ENCODE peak calls at places on chromosomes 16 and 17, in ten cellular contexts. One of them, this sample, is unnamed.

GRCh38 chr16:87496101-87496801 is 3.4 kb upstream of the ZCCHC14 start:
- DNase-seq in stimulated activated CD4-positive, alpha-beta T cell treated with anti-CD3 and anti-CD28 coated beads, Interleukin-15, amount 100 ng/mL, for 24 hours: peak; percentile 34
- DNase-seq in HFFc6: no peak
- DNase-seq in activated CD4-positive, alpha-beta T cell treated with anti-CD3 and anti-CD28 coated beads, Interleukin-2, amount 10 ng/mL, durations not matched to agents 7 days and 5 days: no peak
- DNase-seq in C1 segment of cervical spinal cord: no peak
- DNase-seq in A172: no peak
- DNase-seq in activated gamma-delta T cell treated with Interleukin-2 at 50 U/mL for 16 hours: peak; percentile 22
- DNase-seq in M059J: no peak
- DNase-seq in endodermal cell: no peak
- DNase-seq in NCI-H1092 treated with DMSO at 0.1 percent for 48 hours: no peak
- DNase-seq in this sample: no peak

GRCh38 chr16:69927056-69927757 is 23.9 kb upstream of the CLEC18A start:
- DNase-seq in stimulated activated CD4-positive, alpha-beta T cell treated with anti-CD3 and anti-CD28 coated beads, Interleukin-15, amount 100 ng/mL, for 24 hours: no peak
- DNase-seq in HFFc6: no peak
- DNase-seq in activated CD4-positive, alpha-beta T cell treated with anti-CD3 and anti-CD28 coated beads, Interleukin-2, amount 10 ng/mL, durations not matched to agents 7 days and 5 days: no peak
- DNase-seq in C1 segment of cervical spinal cord: no peak
- DNase-seq in A172: no peak
- DNase-seq in activated gamma-delta T cell treated with Interleukin-2 at 50 U/mL for 16 hours: no peak
- DNase-seq in M059J: no peak
- DNase-seq in endodermal cell: no peak
- DNase-seq in NCI-H1092 treated with DMSO at 0.1 percent for 48 hours: no peak
- DNase-seq in this sample: no peak

GRCh38 chr16:70430667-70431536 is 8.0 kb downstream of the ST3GAL2 start:
- DNase-seq in stimulated activated CD4-positive, alpha-beta T cell treated with anti-CD3 and anti-CD28 coated beads, Interleukin-15, amount 100 ng/mL, for 24 hours: peak; percentile 72
- DNase-seq in HFFc6: no peak
- DNase-seq in activated CD4-positive, alpha-beta T cell treated with anti-CD3 and anti-CD28 coated beads, Interleukin-2, amount 10 ng/mL, durations not matched to agents 7 days and 5 days: peak; percentile 47
- DNase-seq in C1 segment of cervical spinal cord: no peak
- DNase-seq in A172: peak; percentile 36
- DNase-seq in activated gamma-delta T cell treated with Interleukin-2 at 50 U/mL for 16 hours: peak; percentile 42
- DNase-seq in M059J: no peak
- DNase-seq in endodermal cell: peak; percentile 79
- DNase-seq in NCI-H1092 treated with DMSO at 0.1 percent for 48 hours: no peak
- DNase-seq in this sample: no peak

GRCh38 chr17:64130559-64131001 is 636 bp upstream of the ERN1 start:
- DNase-seq in stimulated activated CD4-positive, alpha-beta T cell treated with anti-CD3 and anti-CD28 coated beads, Interleukin-15, amount 100 ng/mL, for 24 hours: peak; percentile 76
- DNase-seq in HFFc6: peak; percentile 87
- DNase-seq in activated CD4-positive, alpha-beta T cell treated with anti-CD3 and anti-CD28 coated beads, Interleukin-2, amount 10 ng/mL, durations not matched to agents 7 days and 5 days: no peak
- DNase-seq in C1 segment of cervical spinal cord: no peak
- DNase-seq in A172: no peak
- DNase-seq in activated gamma-delta T cell treated with Interleukin-2 at 50 U/mL for 16 hours: peak; percentile 26
- DNase-seq in M059J: peak; percentile 73
- DNase-seq in endodermal cell: no peak
- DNase-seq in NCI-H1092 treated with DMSO at 0.1 percent for 48 hours: no peak
- DNase-seq in this sample: no peak

GRCh38 chr16:86471896-86472295 is 38.4 kb upstream of the FOXF1 start:
- DNase-seq in stimulated activated CD4-positive, alpha-beta T cell treated with anti-CD3 and anti-CD28 coated beads, Interleukin-15, amount 100 ng/mL, for 24 hours: no peak
- DNase-seq in HFFc6: no peak
- DNase-seq in activated CD4-positive, alpha-beta T cell treated with anti-CD3 and anti-CD28 coated beads, Interleukin-2, amount 10 ng/mL, durations not matched to agents 7 days and 5 days: no peak
- DNase-seq in C1 segment of cervical spinal cord: no peak
- DNase-seq in A172: no peak
- DNase-seq in activated gamma-delta T cell treated with Interleukin-2 at 50 U/mL for 16 hours: no peak
- DNase-seq in M059J: peak; percentile 39
- DNase-seq in endodermal cell: no peak
- DNase-seq in NCI-H1092 treated with DMSO at 0.1 percent for 48 hours: no peak
- DNase-seq in this sample: no peak

GRCh38 chr17:28174352-28175046 is 132.0 kb downstream of the NLK start:
- DNase-seq in stimulated activated CD4-positive, alpha-beta T cell treated with anti-CD3 and anti-CD28 coated beads, Interleukin-15, amount 100 ng/mL, for 24 hours: peak; percentile 30
- DNase-seq in HFFc6: no peak
- DNase-seq in activated CD4-positive, alpha-beta T cell treated with anti-CD3 and anti-CD28 coated beads, Interleukin-2, amount 10 ng/mL, durations not matched to agents 7 days and 5 days: peak; percentile 13
- DNase-seq in C1 segment of cervical spinal cord: no peak
- DNase-seq in A172: peak; percentile 10
- DNase-seq in activated gamma-delta T cell treated with Interleukin-2 at 50 U/mL for 16 hours: peak; percentile 16
- DNase-seq in M059J: no peak
- DNase-seq in endodermal cell: peak; percentile 59
- DNase-seq in NCI-H1092 treated with DMSO at 0.1 percent for 48 hours: no peak
- DNase-seq in this sample: no peak

GRCh38 chr16:85188822-85189672 is 76.8 kb upstream of the CIBAR2 start:
- DNase-seq in stimulated activated CD4-positive, alpha-beta T cell treated with anti-CD3 and anti-CD28 coated beads, Interleukin-15, amount 100 ng/mL, for 24 hours: no peak
- DNase-seq in HFFc6: no peak
- DNase-seq in activated CD4-positive, alpha-beta T cell treated with anti-CD3 and anti-CD28 coated beads, Interleukin-2, amount 10 ng/mL, durations not matched to agents 7 days and 5 days: no peak
- DNase-seq in C1 segment of cervical spinal cord: no peak
- DNase-seq in A172: no peak
- DNase-seq in activated gamma-delta T cell treated with Interleukin-2 at 50 U/mL for 16 hours: no peak
- DNase-seq in M059J: no peak
- DNase-seq in endodermal cell: no peak
- DNase-seq in NCI-H1092 treated with DMSO at 0.1 percent for 48 hours: no peak
- DNase-seq in this sample: no peak

GRCh38 chr17:79362086-79362995 is 248.5 kb downstream of the RBFOX3 start:
- DNase-seq in stimulated activated CD4-positive, alpha-beta T cell treated with anti-CD3 and anti-CD28 coated beads, Interleukin-15, amount 100 ng/mL, for 24 hours: no peak
- DNase-seq in HFFc6: no peak
- DNase-seq in activated CD4-positive, alpha-beta T cell treated with anti-CD3 and anti-CD28 coated beads, Interleukin-2, amount 10 ng/mL, durations not matched to agents 7 days and 5 days: no peak
- DNase-seq in C1 segment of cervical spinal cord: no peak
- DNase-seq in A172: no peak
- DNase-seq in activated gamma-delta T cell treated with Interleukin-2 at 50 U/mL for 16 hours: no peak
- DNase-seq in M059J: no peak
- DNase-seq in endodermal cell: no peak
- DNase-seq in NCI-H1092 treated with DMSO at 0.1 percent for 48 hours: peak; percentile 36
- DNase-seq in this sample: no peak

GRCh38 chr16:69321080-69321479 is 9.3 kb downstream of the PDF start:
- DNase-seq in stimulated activated CD4-positive, alpha-beta T cell treated with anti-CD3 and anti-CD28 coated beads, Interleukin-15, amount 100 ng/mL, for 24 hours: no peak
- DNase-seq in HFFc6: no peak
- DNase-seq in activated CD4-positive, alpha-beta T cell treated with anti-CD3 and anti-CD28 coated beads, Interleukin-2, amount 10 ng/mL, durations not matched to agents 7 days and 5 days: no peak
- DNase-seq in C1 segment of cervical spinal cord: no peak
- DNase-seq in A172: no peak
- DNase-seq in activated gamma-delta T cell treated with Interleukin-2 at 50 U/mL for 16 hours: no peak
- DNase-seq in M059J: no peak
- DNase-seq in endodermal cell: no peak
- DNase-seq in NCI-H1092 treated with DMSO at 0.1 percent for 48 hours: no peak
- DNase-seq in this sample: no peak

GRCh38 chr16:85759631-85760419 is 8.9 kb upstream of the C16orf74 start:
- DNase-seq in stimulated activated CD4-positive, alpha-beta T cell treated with anti-CD3 and anti-CD28 coated beads, Interleukin-15, amount 100 ng/mL, for 24 hours: peak; percentile 36
- DNase-seq in HFFc6: no peak
- DNase-seq in activated CD4-positive, alpha-beta T cell treated with anti-CD3 and anti-CD28 coated beads, Interleukin-2, amount 10 ng/mL, durations not matched to agents 7 days and 5 days: peak; percentile 22
- DNase-seq in C1 segment of cervical spinal cord: no peak
- DNase-seq in A172: peak; percentile 27
- DNase-seq in activated gamma-delta T cell treated with Interleukin-2 at 50 U/mL for 16 hours: peak; percentile 23
- DNase-seq in M059J: no peak
- DNase-seq in endodermal cell: peak; percentile 80
- DNase-seq in NCI-H1092 treated with DMSO at 0.1 percent for 48 hours: no peak
- DNase-seq in this sample: no peak

GRCh38 chr16:54194008-54194731 is 92.4 kb downstream of the IRX3 start:
- DNase-seq in stimulated activated CD4-positive, alpha-beta T cell treated with anti-CD3 and anti-CD28 coated beads, Interleukin-15, amount 100 ng/mL, for 24 hours: no peak
- DNase-seq in HFFc6: no peak
- DNase-seq in activated CD4-positive, alpha-beta T cell treated with anti-CD3 and anti-CD28 coated beads, Interleukin-2, amount 10 ng/mL, durations not matched to agents 7 days and 5 days: no peak
- DNase-seq in C1 segment of cervical spinal cord: peak; percentile 33
- DNase-seq in A172: no peak
- DNase-seq in activated gamma-delta T cell treated with Interleukin-2 at 50 U/mL for 16 hours: no peak
- DNase-seq in M059J: peak; percentile 59
- DNase-seq in endodermal cell: no peak
- DNase-seq in NCI-H1092 treated with DMSO at 0.1 percent for 48 hours: peak; percentile 90
- DNase-seq in this sample: peak; percentile 18

GRCh38 chr16:57209780-57210179 is 23.7 kb downstream of the RSPRY1 start:
- DNase-seq in stimulated activated CD4-positive, alpha-beta T cell treated with anti-CD3 and anti-CD28 coated beads, Interleukin-15, amount 100 ng/mL, for 24 hours: no peak
- DNase-seq in HFFc6: no peak
- DNase-seq in activated CD4-positive, alpha-beta T cell treated with anti-CD3 and anti-CD28 coated beads, Interleukin-2, amount 10 ng/mL, durations not matched to agents 7 days and 5 days: no peak
- DNase-seq in C1 segment of cervical spinal cord: no peak
- DNase-seq in A172: no peak
- DNase-seq in activated gamma-delta T cell treated with Interleukin-2 at 50 U/mL for 16 hours: no peak
- DNase-seq in M059J: no peak
- DNase-seq in endodermal cell: no peak
- DNase-seq in NCI-H1092 treated with DMSO at 0.1 percent for 48 hours: no peak
- DNase-seq in this sample: no peak

GRCh38 chr17:81484195-81484979 is 28.2 kb downstream of the ACTG1 start:
- DNase-seq in stimulated activated CD4-positive, alpha-beta T cell treated with anti-CD3 and anti-CD28 coated beads, Interleukin-15, amount 100 ng/mL, for 24 hours: peak; percentile 93
- DNase-seq in HFFc6: peak; percentile 67
- DNase-seq in activated CD4-positive, alpha-beta T cell treated with anti-CD3 and anti-CD28 coated beads, Interleukin-2, amount 10 ng/mL, durations not matched to agents 7 days and 5 days: peak; percentile 88
- DNase-seq in C1 segment of cervical spinal cord: peak; percentile 50
- DNase-seq in A172: peak; percentile 57
- DNase-seq in activated gamma-delta T cell treated with Interleukin-2 at 50 U/mL for 16 hours: peak; percentile 86
- DNase-seq in M059J: peak; percentile 65
- DNase-seq in endodermal cell: peak; percentile 99
- DNase-seq in NCI-H1092 treated with DMSO at 0.1 percent for 48 hours: peak; percentile 66
- DNase-seq in this sample: peak; percentile 83

GRCh38 chr17:35541434-35541833 is 4.0 kb upstream of the SLFN12L start:
- DNase-seq in stimulated activated CD4-positive, alpha-beta T cell treated with anti-CD3 and anti-CD28 coated beads, Interleukin-15, amount 100 ng/mL, for 24 hours: no peak
- DNase-seq in HFFc6: no peak
- DNase-seq in activated CD4-positive, alpha-beta T cell treated with anti-CD3 and anti-CD28 coated beads, Interleukin-2, amount 10 ng/mL, durations not matched to agents 7 days and 5 days: no peak
- DNase-seq in C1 segment of cervical spinal cord: no peak
- DNase-seq in A172: no peak
- DNase-seq in activated gamma-delta T cell treated with Interleukin-2 at 50 U/mL for 16 hours: no peak
- DNase-seq in M059J: no peak
- DNase-seq in endodermal cell: no peak
- DNase-seq in NCI-H1092 treated with DMSO at 0.1 percent for 48 hours: no peak
- DNase-seq in this sample: no peak

GRCh38 chr16:12010388-12011251 is 34.1 kb downstream of the SNX29 start:
- DNase-seq in stimulated activated CD4-positive, alpha-beta T cell treated with anti-CD3 and anti-CD28 coated beads, Interleukin-15, amount 100 ng/mL, for 24 hours: no peak
- DNase-seq in HFFc6: no peak
- DNase-seq in activated CD4-positive, alpha-beta T cell treated with anti-CD3 and anti-CD28 coated beads, Interleukin-2, amount 10 ng/mL, durations not matched to agents 7 days and 5 days: no peak
- DNase-seq in C1 segment of cervical spinal cord: no peak
- DNase-seq in A172: no peak
- DNase-seq in activated gamma-delta T cell treated with Interleukin-2 at 50 U/mL for 16 hours: no peak
- DNase-seq in M059J: no peak
- DNase-seq in endodermal cell: no peak
- DNase-seq in NCI-H1092 treated with DMSO at 0.1 percent for 48 hours: no peak
- DNase-seq in this sample: no peak

GRCh38 chr16:78324649-78325274 is 225.3 kb downstream of the WWOX start:
- DNase-seq in stimulated activated CD4-positive, alpha-beta T cell treated with anti-CD3 and anti-CD28 coated beads, Interleukin-15, amount 100 ng/mL, for 24 hours: no peak
- DNase-seq in HFFc6: no peak
- DNase-seq in activated CD4-positive, alpha-beta T cell treated with anti-CD3 and anti-CD28 coated beads, Interleukin-2, amount 10 ng/mL, durations not matched to agents 7 days and 5 days: no peak
- DNase-seq in C1 segment of cervical spinal cord: no peak
- DNase-seq in A172: no peak
- DNase-seq in activated gamma-delta T cell treated with Interleukin-2 at 50 U/mL for 16 hours: no peak
- DNase-seq in M059J: no peak
- DNase-seq in endodermal cell: peak; percentile 63
- DNase-seq in NCI-H1092 treated with DMSO at 0.1 percent for 48 hours: no peak
- DNase-seq in this sample: no peak

GRCh38 chr16:49855822-49856740 is at the start of gene ZNF423:
- DNase-seq in stimulated activated CD4-positive, alpha-beta T cell treated with anti-CD3 and anti-CD28 coated beads, Interleukin-15, amount 100 ng/mL, for 24 hours: peak; percentile 11
- DNase-seq in HFFc6: no peak
- DNase-seq in activated CD4-positive, alpha-beta T cell treated with anti-CD3 and anti-CD28 coated beads, Interleukin-2, amount 10 ng/mL, durations not matched to agents 7 days and 5 days: no peak
- DNase-seq in C1 segment of cervical spinal cord: no peak
- DNase-seq in A172: no peak
- DNase-seq in activated gamma-delta T cell treated with Interleukin-2 at 50 U/mL for 16 hours: no peak
- DNase-seq in M059J: no peak
- DNase-seq in endodermal cell: peak; percentile 75
- DNase-seq in NCI-H1092 treated with DMSO at 0.1 percent for 48 hours: no peak
- DNase-seq in this sample: peak; percentile 51

GRCh38 chr17:49741009-49741691 is 22.8 kb downstream of the FAM117A start:
- DNase-seq in stimulated activated CD4-positive, alpha-beta T cell treated with anti-CD3 and anti-CD28 coated beads, Interleukin-15, amount 100 ng/mL, for 24 hours: no peak
- DNase-seq in HFFc6: no peak
- DNase-seq in activated CD4-positive, alpha-beta T cell treated with anti-CD3 and anti-CD28 coated beads, Interleukin-2, amount 10 ng/mL, durations not matched to agents 7 days and 5 days: no peak
- DNase-seq in C1 segment of cervical spinal cord: no peak
- DNase-seq in A172: no peak
- DNase-seq in activated gamma-delta T cell treated with Interleukin-2 at 50 U/mL for 16 hours: no peak
- DNase-seq in M059J: peak; percentile 12
- DNase-seq in endodermal cell: no peak
- DNase-seq in NCI-H1092 treated with DMSO at 0.1 percent for 48 hours: no peak
- DNase-seq in this sample: no peak

GRCh38 chr17:35801583-35802224 is 6.3 kb upstream of the MMP28 start:
- DNase-seq in stimulated activated CD4-positive, alpha-beta T cell treated with anti-CD3 and anti-CD28 coated beads, Interleukin-15, amount 100 ng/mL, for 24 hours: no peak
- DNase-seq in HFFc6: no peak
- DNase-seq in activated CD4-positive, alpha-beta T cell treated with anti-CD3 and anti-CD28 coated beads, Interleukin-2, amount 10 ng/mL, durations not matched to agents 7 days and 5 days: peak; percentile 26
- DNase-seq in C1 segment of cervical spinal cord: no peak
- DNase-seq in A172: no peak
- DNase-seq in activated gamma-delta T cell treated with Interleukin-2 at 50 U/mL for 16 hours: peak; percentile 31
- DNase-seq in M059J: peak; percentile 64
- DNase-seq in endodermal cell: no peak
- DNase-seq in NCI-H1092 treated with DMSO at 0.1 percent for 48 hours: peak; percentile 78
- DNase-seq in this sample: no peak

GRCh38 chr17:74566132-74566753 is 1.1 kb downstream of the CD300H start:
- DNase-seq in stimulated activated CD4-positive, alpha-beta T cell treated with anti-CD3 and anti-CD28 coated beads, Interleukin-15, amount 100 ng/mL, for 24 hours: peak; percentile 59
- DNase-seq in HFFc6: no peak
- DNase-seq in activated CD4-positive, alpha-beta T cell treated with anti-CD3 and anti-CD28 coated beads, Interleukin-2, amount 10 ng/mL, durations not matched to agents 7 days and 5 days: peak; percentile 40
- DNase-seq in C1 segment of cervical spinal cord: no peak
- DNase-seq in A172: peak; percentile 59
- DNase-seq in activated gamma-delta T cell treated with Interleukin-2 at 50 U/mL for 16 hours: peak; percentile 14
- DNase-seq in M059J: peak; percentile 46
- DNase-seq in endodermal cell: peak; percentile 93
- DNase-seq in NCI-H1092 treated with DMSO at 0.1 percent for 48 hours: peak; percentile 8
- DNase-seq in this sample: peak; percentile 33

GRCh38 chr17:51901242-51901641 is 257.3 kb downstream of the CA10 start:
- DNase-seq in stimulated activated CD4-positive, alpha-beta T cell treated with anti-CD3 and anti-CD28 coated beads, Interleukin-15, amount 100 ng/mL, for 24 hours: no peak
- DNase-seq in HFFc6: no peak
- DNase-seq in activated CD4-positive, alpha-beta T cell treated with anti-CD3 and anti-CD28 coated beads, Interleukin-2, amount 10 ng/mL, durations not matched to agents 7 days and 5 days: no peak
- DNase-seq in C1 segment of cervical spinal cord: no peak
- DNase-seq in A172: no peak
- DNase-seq in activated gamma-delta T cell treated with Interleukin-2 at 50 U/mL for 16 hours: no peak
- DNase-seq in M059J: no peak
- DNase-seq in endodermal cell: peak; percentile 63
- DNase-seq in NCI-H1092 treated with DMSO at 0.1 percent for 48 hours: no peak
- DNase-seq in this sample: no peak

GRCh38 chr17:27657620-27658019 is 26.6 kb downstream of the LGALS9 start:
- DNase-seq in stimulated activated CD4-positive, alpha-beta T cell treated with anti-CD3 and anti-CD28 coated beads, Interleukin-15, amount 100 ng/mL, for 24 hours: no peak
- DNase-seq in HFFc6: no peak
- DNase-seq in activated CD4-positive, alpha-beta T cell treated with anti-CD3 and anti-CD28 coated beads, Interleukin-2, amount 10 ng/mL, durations not matched to agents 7 days and 5 days: peak; percentile 21
- DNase-seq in C1 segment of cervical spinal cord: no peak
- DNase-seq in A172: peak; percentile 10
- DNase-seq in activated gamma-delta T cell treated with Interleukin-2 at 50 U/mL for 16 hours: no peak
- DNase-seq in M059J: no peak
- DNase-seq in endodermal cell: peak; percentile 90
- DNase-seq in NCI-H1092 treated with DMSO at 0.1 percent for 48 hours: no peak
- DNase-seq in this sample: no peak

GRCh38 chr17:29840884-29841283 is 89.1 kb downstream of the SSH2 start:
- DNase-seq in stimulated activated CD4-positive, alpha-beta T cell treated with anti-CD3 and anti-CD28 coated beads, Interleukin-15, amount 100 ng/mL, for 24 hours: no peak
- DNase-seq in HFFc6: peak; percentile 50
- DNase-seq in activated CD4-positive, alpha-beta T cell treated with anti-CD3 and anti-CD28 coated beads, Interleukin-2, amount 10 ng/mL, durations not matched to agents 7 days and 5 days: no peak
- DNase-seq in C1 segment of cervical spinal cord: no peak
- DNase-seq in A172: peak; percentile 23
- DNase-seq in activated gamma-delta T cell treated with Interleukin-2 at 50 U/mL for 16 hours: no peak
- DNase-seq in M059J: peak; percentile 63
- DNase-seq in endodermal cell: no peak
- DNase-seq in NCI-H1092 treated with DMSO at 0.1 percent for 48 hours: no peak
- DNase-seq in this sample: no peak

GRCh38 chr16:83113317-83113716 is 486.5 kb downstream of the CDH13 start:
- DNase-seq in stimulated activated CD4-positive, alpha-beta T cell treated with anti-CD3 and anti-CD28 coated beads, Interleukin-15, amount 100 ng/mL, for 24 hours: peak; percentile 19
- DNase-seq in HFFc6: peak; percentile 18
- DNase-seq in activated CD4-positive, alpha-beta T cell treated with anti-CD3 and anti-CD28 coated beads, Interleukin-2, amount 10 ng/mL, durations not matched to agents 7 days and 5 days: peak; percentile 16
- DNase-seq in C1 segment of cervical spinal cord: peak; percentile 53
- DNase-seq in A172: no peak
- DNase-seq in activated gamma-delta T cell treated with Interleukin-2 at 50 U/mL for 16 hours: no peak
- DNase-seq in M059J: no peak
- DNase-seq in endodermal cell: peak; percentile 79
- DNase-seq in NCI-H1092 treated with DMSO at 0.1 percent for 48 hours: peak; percentile 60
- DNase-seq in this sample: peak; percentile 27

GRCh38 chr16:55717326-55717725 is 61.5 kb downstream of the SLC6A2 start:
- DNase-seq in stimulated activated CD4-positive, alpha-beta T cell treated with anti-CD3 and anti-CD28 coated beads, Interleukin-15, amount 100 ng/mL, for 24 hours: no peak
- DNase-seq in HFFc6: no peak
- DNase-seq in activated CD4-positive, alpha-beta T cell treated with anti-CD3 and anti-CD28 coated beads, Interleukin-2, amount 10 ng/mL, durations not matched to agents 7 days and 5 days: no peak
- DNase-seq in C1 segment of cervical spinal cord: no peak
- DNase-seq in A172: no peak
- DNase-seq in activated gamma-delta T cell treated with Interleukin-2 at 50 U/mL for 16 hours: no peak
- DNase-seq in M059J: no peak
- DNase-seq in endodermal cell: no peak
- DNase-seq in NCI-H1092 treated with DMSO at 0.1 percent for 48 hours: no peak
- DNase-seq in this sample: no peak

GRCh38 chr17:3754458-3755334 is 31.0 kb downstream of the HASPIN start:
- DNase-seq in stimulated activated CD4-positive, alpha-beta T cell treated with anti-CD3 and anti-CD28 coated beads, Interleukin-15, amount 100 ng/mL, for 24 hours: peak; percentile 73
- DNase-seq in HFFc6: no peak
- DNase-seq in activated CD4-positive, alpha-beta T cell treated with anti-CD3 and anti-CD28 coated beads, Interleukin-2, amount 10 ng/mL, durations not matched to agents 7 days and 5 days: peak; percentile 67
- DNase-seq in C1 segment of cervical spinal cord: no peak
- DNase-seq in A172: no peak
- DNase-seq in activated gamma-delta T cell treated with Interleukin-2 at 50 U/mL for 16 hours: peak; percentile 76
- DNase-seq in M059J: no peak
- DNase-seq in endodermal cell: peak; percentile 100
- DNase-seq in NCI-H1092 treated with DMSO at 0.1 percent for 48 hours: peak; percentile 35
- DNase-seq in this sample: peak; percentile 58